ENCODE peak calls at places on chromosomes 11 and 22, in eight cellular contexts. Z is activated naive CD8-positive, alpha-beta T cell treated with anti-CD3 and anti-CD28 coated beads for 36 hours; N is lung; Y is GM10248; W is stimulated activated naive B cell treated with anti-CD40 and anti-IgM and Interleukin-4, amounts not matched to agents 10 μg/mL and 1 μg/mL and 100 μg/mL, for 72 hours; O is ACHN; L is hypothalamus; C is stimulated activated CD4-positive, alpha-beta T cell treated with anti-CD3 and anti-CD28 coated beads, Interleukin-2, amount 100 ng/mL, for 24 hours. T is an unnamed sample.
A peak's percentile ranks its signal among the peaks of the same experiment; 100 is the strongest.

GRCh38 chr11:83046626-83047172 is 25.0 kb downstream of the RAB30 start:
- DNase-seq in Z (no peak), N (no peak), Y (no peak), W (no peak), O (no peak), L (no peak), C (no peak), T (no peak)

GRCh38 chr11:128207861-128208321 is 379.5 kb downstream of the ETS1 start:
- DNase-seq in Z (no peak), N (no peak), Y (no peak), W (no peak), O (peak; percentile 89), L (no peak), C (no peak), T (no peak)

GRCh38 chr11:133982151-133982550 is 25.4 kb upstream of the IGSF9B start:
- DNase-seq in Z (no peak), N (no peak), Y (no peak), W (no peak), O (no peak), L (no peak), C (no peak), T (no peak)

GRCh38 chr22:45804986-45805325 is 133.3 kb downstream of the ATXN10 start:
- DNase-seq in Z (no peak), N (no peak), Y (no peak), W (no peak), O (peak; percentile 91), L (no peak), C (no peak), T (no peak)

GRCh38 chr22:38700271-38700788 is 413 bp downstream of the JOSD1 start:
- DNase-seq in Z (no peak), N (peak; percentile 68), Y (no peak), W (no peak), O (peak; percentile 64), L (no peak), C (no peak), T (no peak)

GRCh38 chr11:118171274-118172062 is 5.0 kb downstream of the SCN2B start:
- DNase-seq in Z (peak; percentile 73), N (peak; percentile 72), Y (peak; percentile 88), W (peak; percentile 31), O (peak; percentile 54), L (peak; percentile 87), C (peak; percentile 80), T (peak; percentile 65)

GRCh38 chr11:69207165-69207889 is 51.6 kb downstream of the SMIM38 start:
- DNase-seq in Z (no peak), N (peak; percentile 75), Y (no peak), W (no peak), O (no peak), L (no peak), C (no peak), T (no peak)

GRCh38 chr11:24391165-24391564 is 105.7 kb upstream of the LUZP2 start:
- DNase-seq in Z (no peak), N (no peak), Y (no peak), W (no peak), O (no peak), L (no peak), C (no peak), T (no peak)

GRCh38 chr11:65885231-65885630 is 3.0 kb downstream of the FIBP start:
- DNase-seq in Z (no peak), N (no peak), Y (no peak), W (no peak), O (no peak), L (no peak), C (no peak), T (no peak)

GRCh38 chr22:37470087-37470445 is 16.1 kb downstream of the MFNG start:
- DNase-seq in Z (no peak), N (no peak), Y (no peak), W (no peak), O (no peak), L (no peak), C (no peak), T (no peak)

GRCh38 chr11:46729110-46730027 is 10.4 kb downstream of the F2 start:
- DNase-seq in Z (no peak), N (no peak), Y (no peak), W (no peak), O (no peak), L (no peak), C (no peak), T (no peak)

GRCh38 chr11:66478823-66479740 is 1.2 kb upstream of the DPP3 start:
- DNase-seq in Z (peak; percentile 38), N (peak; percentile 35), Y (peak; percentile 61), W (no peak), O (peak; percentile 34), L (no peak), C (peak; percentile 37), T (no peak)

GRCh38 chr11:107732327-107733051 is 20.6 kb upstream of the SLN start:
- DNase-seq in Z (no peak), N (no peak), Y (peak; percentile 19), W (no peak), O (no peak), L (no peak), C (no peak), T (no peak)

GRCh38 chr22:47694536-47694935 is 932.1 kb downstream of the TBC1D22A start:
- DNase-seq in Z (no peak), N (no peak), Y (no peak), W (no peak), O (no peak), L (no peak), C (no peak), T (no peak)

GRCh38 chr11:2508793-2509192 is 64.0 kb downstream of the KCNQ1 start:
- DNase-seq in Z (no peak), N (no peak), Y (no peak), W (no peak), O (no peak), L (no peak), C (no peak), T (no peak)

GRCh38 chr11:118060879-118061278 is 16.0 kb upstream of the TMPRSS4 start:
- DNase-seq in Z (no peak), N (no peak), Y (no peak), W (no peak), O (no peak), L (no peak), C (no peak), T (no peak)

GRCh38 chr22:25364736-25365241 is 145.3 kb downstream of the CRYBB2 start:
- DNase-seq in Z (no peak), N (no peak), Y (no peak), W (no peak), O (no peak), L (no peak), C (no peak), T (no peak)

GRCh38 chr22:46377566-46378498 is 42.3 kb downstream of the TRMU start:
- DNase-seq in Z (no peak), N (peak; percentile 89), Y (no peak), W (no peak), O (peak; percentile 90), L (no peak), C (no peak), T (no peak)

GRCh38 chr22:21972293-21972779 is 10.3 kb downstream of the TOP3B start:
- DNase-seq in Z (peak; percentile 55), N (no peak), Y (peak; percentile 90), W (peak; percentile 37), O (peak; percentile 41), L (peak; percentile 19), C (peak; percentile 70), T (peak; percentile 26)

GRCh38 chr22:30481711-30482110 is 9.9 kb upstream of the SEC14L3 start:
- DNase-seq in Z (no peak), N (no peak), Y (no peak), W (no peak), O (no peak), L (no peak), C (no peak), T (no peak)

GRCh38 chr11:76256448-76256847 is 50.1 kb upstream of the WNT11 start:
- DNase-seq in Z (no peak), N (no peak), Y (no peak), W (no peak), O (no peak), L (no peak), C (no peak), T (no peak)

GRCh38 chr11:10592331-10592730 is 23.9 kb upstream of the LYVE1 start:
- DNase-seq in Z (no peak), N (no peak), Y (no peak), W (no peak), O (no peak), L (no peak), C (no peak), T (no peak)

GRCh38 chr11:122046438-122046837 is 69.6 kb downstream of the BLID start:
- DNase-seq in Z (no peak), N (no peak), Y (no peak), W (no peak), O (no peak), L (no peak), C (no peak), T (no peak)

GRCh38 chr22:48886604-48887393 is 940.9 kb downstream of the BRD1 start:
- DNase-seq in Z (no peak), N (no peak), Y (no peak), W (no peak), O (no peak), L (no peak), C (no peak), T (no peak)